ENCODE peak calls at places on chromosomes 12 and 14, in four cellular contexts. D is GM23248, K is body of pancreas, M is dorsolateral prefrontal cortex. B is an unnamed sample.

GRCh38 chr12:32290411-32290810 is 108.9 kb upstream of the FGD4 start:
- DNase-seq in D (peak), K (no peak), M (no peak), B (no peak)

GRCh38 chr12:6074979-6075585 is 49.4 kb downstream of the VWF start:
- DNase-seq in D (peak), K (no peak), M (no peak), B (no peak)

GRCh38 chr12:76455582-76456345 is 103.8 kb downstream of the OSBPL8 start:
- DNase-seq in D (peak), K (no peak), M (no peak), B (peak)

GRCh38 chr12:124466200-124467128 is 100.9 kb downstream of the NCOR2 start:
- DNase-seq in D (peak), K (no peak), M (no peak), B (no peak)

GRCh38 chr14:60183724-60184596 is 18.8 kb upstream of the DHRS7 start:
- DNase-seq in D (peak), K (no peak), M (no peak), B (peak)

GRCh38 chr12:55972906-55973597 is 826 bp upstream of the RAB5B start:
- DNase-seq in D (no peak), K (no peak), M (peak), B (no peak)

GRCh38 chr12:27814851-27815591 is 35.0 kb upstream of the MANSC4 start:
- DNase-seq in D (peak), K (no peak), M (no peak), B (no peak)

GRCh38 chr14:103008768-103009342 is 48.5 kb downstream of the CDC42BPB start:
- DNase-seq in D (peak), K (no peak), M (no peak), B (peak)

GRCh38 chr12:112711507-112711906 is 80.0 kb upstream of the RPH3A start:
- DNase-seq in D (no peak), K (no peak), M (no peak), B (no peak)

GRCh38 chr12:20376984-20377383 is 8.6 kb downstream of the PDE3A start:
- DNase-seq in D (peak), K (no peak), M (no peak), B (peak)

GRCh38 chr12:127888948-127889347 is 378.0 kb upstream of the TMEM132C start:
- DNase-seq in D (peak), K (no peak), M (no peak), B (no peak)

GRCh38 chr12:8088574-8088973 is 6.5 kb downstream of the NECAP1 start:
- DNase-seq in D (no peak), K (no peak), M (no peak), B (no peak)

GRCh38 chr12:51910691-51911090 is 3.4 kb downstream of the ACVRL1 start:
- DNase-seq in D (no peak), K (no peak), M (no peak), B (no peak)

GRCh38 chr12:14431990-14432389 is 66.5 kb downstream of the ATF7IP start:
- DNase-seq in D (no peak), K (no peak), M (no peak), B (no peak)

GRCh38 chr14:67734675-67735074 is 33.0 kb downstream of the RDH12 start:
- DNase-seq in D (peak), K (no peak), M (no peak), B (no peak)

GRCh38 chr14:24794906-24795305 is 160.9 kb upstream of the GZMB start:
- DNase-seq in D (no peak), K (no peak), M (no peak), B (no peak)

GRCh38 chr12:77888611-77889010 is 57.9 kb downstream of the NAV3 start:
- DNase-seq in D (peak), K (no peak), M (no peak), B (no peak)

GRCh38 chr14:67170706-67171105 is 18.5 kb upstream of the GARIN2 start:
- DNase-seq in D (no peak), K (no peak), M (no peak), B (no peak)

GRCh38 chr14:100680439-100681051 is 46.1 kb upstream of the DLK1 start:
- DNase-seq in D (no peak), K (no peak), M (no peak), B (peak)

GRCh38 chr12:123143753-123144461 is 7.0 kb downstream of the PITPNM2 start:
- DNase-seq in D (peak), K (no peak), M (no peak), B (no peak)

GRCh38 chr14:88518592-88519512 is 36.0 kb downstream of the PTPN21 start:
- DNase-seq in D (peak), K (no peak), M (no peak), B (no peak)

GRCh38 chr12:75982974-75983660 is 48.5 kb downstream of the PHLDA1 start:
- DNase-seq in D (peak), K (no peak), M (no peak), B (no peak)

GRCh38 chr12:75863475-75863874 is 168.1 kb downstream of the PHLDA1 start:
- DNase-seq in D (peak), K (no peak), M (no peak), B (peak)

GRCh38 chr12:126248871-126249403 is 1183.7 kb downstream of the AACS start:
- DNase-seq in D (no peak), K (no peak), M (no peak), B (no peak)

GRCh38 chr12:8078400-8078799 is 3.7 kb upstream of the NECAP1 start:
- DNase-seq in D (peak), K (no peak), M (peak), B (peak)

GRCh38 chr12:48045965-48046364 is 41.7 kb upstream of the COL2A1 start:
- DNase-seq in D (no peak), K (no peak), M (no peak), B (no peak)

GRCh38 chr14:36507847-36508417 is 12.1 kb downstream of the NKX2-1 start:
- DNase-seq in D (no peak), K (no peak), M (no peak), B (no peak)

GRCh38 chr14:79724934-79725717 is 486.2 kb downstream of the DIO2 start:
- DNase-seq in D (peak), K (peak), M (no peak), B (no peak)

GRCh38 chr14:100673085-100673806 is 53.4 kb upstream of the DLK1 start:
- DNase-seq in D (no peak), K (peak), M (no peak), B (peak)

GRCh38 chr12:4281173-4281654 is 7.7 kb downstream of the CCND2 start:
- DNase-seq in D (peak), K (no peak), M (no peak), B (no peak)

GRCh38 chr14:51396222-51396815 is 156.3 kb downstream of the TMX1 start:
- DNase-seq in D (peak), K (peak), M (no peak), B (peak)

DNA sequence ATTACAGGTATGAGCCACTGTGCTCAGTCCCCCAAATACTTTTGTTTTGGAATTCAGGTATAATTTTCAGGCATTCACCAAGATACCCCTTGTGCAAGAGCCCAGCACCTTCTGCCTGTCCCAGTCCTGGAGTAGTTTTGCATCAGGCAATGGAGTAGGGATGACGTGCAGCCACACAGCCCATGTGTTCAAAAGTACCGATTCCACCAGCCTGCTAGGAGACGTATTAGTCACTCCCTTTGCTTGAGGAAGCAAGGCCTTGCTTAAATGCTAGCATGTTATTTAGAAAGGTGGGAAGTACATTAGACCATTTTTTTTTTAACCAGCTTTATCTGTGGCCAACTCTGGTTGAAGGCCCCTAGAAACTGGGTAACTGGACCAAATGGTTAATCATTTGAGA is 15.0 kb upstream of the GALNT16 start:
- DNase-seq in D (no peak), K (no peak), M (no peak), B (no peak)
- H3K4me3 ChIP-seq in D (no peak), K (no peak), M (no peak), B (no peak)

GRCh38 chr14:69695664-69696527 is 71.0 kb upstream of the SRSF5 start:
- DNase-seq in D (peak), K (peak), M (no peak), B (peak)
- H3K4me3 ChIP-seq in D (no peak), K (no peak), M (no peak), B (no peak)

GRCh38 chr12:121810833-121811433 is 7.1 kb downstream of the SETD1B start:
- DNase-seq in D (peak), K (no peak), M (no peak), B (no peak)

GRCh38 chr12:121808623-121809022 is 4.8 kb downstream of the SETD1B start:
- DNase-seq in D (no peak), K (no peak), M (no peak), B (no peak)

GRCh38 chr12:121810234-121810817 is 6.5 kb downstream of the SETD1B start:
- DNase-seq in D (no peak), K (no peak), M (no peak), B (no peak)

GRCh38 chr12:121807656-121808347 is 4.0 kb downstream of the SETD1B start:
- DNase-seq in D (no peak), K (no peak), M (no peak), B (no peak)

DNA sequence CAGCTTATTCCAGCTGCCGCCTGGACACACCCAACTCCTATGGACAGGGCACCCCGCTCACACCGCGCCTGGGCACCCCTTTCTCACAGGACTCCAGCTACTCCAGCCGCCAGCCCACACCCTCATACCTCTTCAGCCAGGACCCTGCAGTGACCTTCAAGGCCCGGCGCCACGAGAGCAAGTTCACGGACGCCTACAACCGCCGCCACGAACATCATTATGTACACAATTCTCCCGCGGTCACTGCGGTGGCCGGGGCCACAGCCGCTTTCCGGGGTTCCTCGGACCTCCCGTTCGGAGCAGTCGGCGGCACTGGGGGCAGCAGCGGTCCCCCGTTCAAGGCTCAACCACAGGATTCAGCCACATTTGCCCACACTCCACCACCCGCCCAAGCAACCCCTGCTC is 5.9 kb downstream of the SETD1B start:
- DNase-seq in D (no peak), K (no peak), M (no peak), B (no peak)
- H3K4me3 ChIP-seq in D (no peak), K (no peak), M (no peak), B (no peak)

GRCh38 chr12:108548954-108549521 is 11.9 kb downstream of the SART3 start:
- DNase-seq in D (no peak), K (no peak), M (no peak), B (no peak)
- H3K4me3 ChIP-seq in D (no peak), K (no peak), M (no peak), B (no peak)

GRCh38 chr14:65193891-65194290 is 91.6 kb upstream of the MAX start:
- DNase-seq in D (no peak), K (no peak), M (no peak), B (no peak)

GRCh38 chr14:65191716-65192115 is 89.4 kb upstream of the MAX start:
- DNase-seq in D (no peak), K (no peak), M (no peak), B (no peak)

GRCh38 chr14:65198346-65198745 is 96.0 kb upstream of the MAX start:
- DNase-seq in D (no peak), K (no peak), M (no peak), B (peak)

GRCh38 chr14:65192686-65193085 is 90.4 kb upstream of the MAX start:
- DNase-seq in D (no peak), K (no peak), M (no peak), B (no peak)

DNA sequence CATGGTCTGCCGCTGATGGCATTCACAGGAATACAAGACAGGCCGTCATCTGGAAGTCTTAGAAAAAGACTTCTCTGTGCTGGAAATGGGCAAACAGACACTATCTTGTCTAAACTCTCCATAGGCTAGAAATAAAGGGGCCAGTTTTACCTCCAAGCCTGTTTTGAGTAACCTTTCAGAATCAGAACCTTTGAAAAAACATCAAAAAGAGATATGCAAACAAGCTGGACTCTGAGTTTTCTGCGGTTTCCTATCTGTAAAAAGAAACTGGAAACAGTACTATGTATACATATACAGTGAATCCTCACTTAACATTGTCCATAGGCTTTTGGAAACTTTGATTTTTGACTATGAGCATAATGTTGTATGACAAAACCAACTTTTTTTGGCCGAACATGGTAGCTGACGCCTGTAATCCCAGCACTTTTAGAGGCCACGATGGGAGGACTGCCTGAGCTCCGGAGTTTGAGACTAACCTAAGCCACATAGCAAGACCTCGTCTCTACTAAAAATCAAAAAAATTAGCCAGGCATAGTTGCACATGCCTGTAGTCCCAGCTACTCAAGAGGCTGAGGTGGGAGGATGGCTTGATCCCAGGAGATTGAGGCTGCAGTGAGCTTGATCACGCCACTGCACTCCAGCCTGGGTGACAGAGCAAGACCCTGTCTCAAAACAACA is 92.9 kb upstream of the MAX start:
- DNase-seq in D (no peak), K (no peak), M (no peak), B (no peak)
- H3K4me3 ChIP-seq in D (no peak), K (no peak), M (no peak), B (no peak)

GRCh38 chr12:64178122-64178521 is 44.0 kb downstream of the KICS2 start:
- DNase-seq in D (peak), K (no peak), M (no peak), B (no peak)

GRCh38 chr12:64184216-64184615 is 37.9 kb downstream of the KICS2 start:
- DNase-seq in D (no peak), K (no peak), M (no peak), B (no peak)

GRCh38 chr12:64177001-64177400 is 45.1 kb downstream of the KICS2 start:
- DNase-seq in D (no peak), K (no peak), M (no peak), B (no peak)

GRCh38 chr12:64180951-64181350 is 41.1 kb downstream of the KICS2 start:
- DNase-seq in D (peak), K (no peak), M (no peak), B (no peak)

GRCh38 chr12:64181504-64182291 is 40.4 kb downstream of the KICS2 start:
- DNase-seq in D (peak), K (peak), M (peak), B (peak)
- H3K4me3 ChIP-seq in D (peak), K (no peak), M (no peak), B (no peak)

GRCh38 chr12:114403044-114403689 is 2.8 kb downstream of the TBX5 start:
- DNase-seq in D (peak), K (no peak), M (no peak), B (peak)
- H3K4me3 ChIP-seq in D (peak), K (no peak), M (no peak), B (no peak)

DNA sequence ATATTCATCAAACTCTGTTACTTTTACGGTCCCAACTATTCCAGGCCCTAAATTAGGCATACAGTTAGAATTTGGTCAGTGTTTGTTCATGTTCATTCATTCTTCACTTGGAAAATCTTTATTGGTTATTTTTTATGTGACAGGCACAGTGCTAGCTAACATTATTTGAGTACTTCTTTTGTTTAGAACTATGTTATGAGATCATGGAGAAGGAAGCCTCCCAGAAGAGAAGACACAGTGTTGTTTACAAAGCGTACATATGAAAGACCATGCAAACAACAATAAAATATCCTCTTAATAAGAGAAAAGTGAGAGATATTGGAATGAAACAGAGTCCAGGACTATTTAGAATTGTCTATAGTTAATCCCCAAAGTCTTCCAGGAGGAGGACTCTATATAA is 399.2 kb downstream of the LRIG3 start:
- DNase-seq in D (no peak), K (no peak), M (no peak), B (no peak)
- H3K4me3 ChIP-seq in D (no peak), K (no peak), M (no peak), B (no peak)